ENCODE peak calls at places on chromosomes 2 and 18, in four cellular contexts. U is NCI-H1092 treated with DMSO at 0.1 percent for 48 hours, F is GM20000, X is psoas muscle. C is an unnamed sample.
A peak's percentile ranks its signal among the peaks of the same experiment; 100 is the strongest.

GRCh38 chr2:145599761-145600160 is 1079.8 kb upstream of the ZEB2 start:
- DNase-seq in U (no peak), F (no peak), X (no peak), C (no peak)

GRCh38 chr18:58668897-58669296 is 2.4 kb upstream of the MALT1 start:
- DNase-seq in F (no peak), U (no peak), X (no peak), C (no peak)

GRCh38 chr2:6826081-6826913 is 39.4 kb downstream of the CMPK2 start:
- DNase-seq in X (no peak), F (peak; percentile 59), U (peak; percentile 26), C (peak; percentile 64)

GRCh38 chr2:104412384-104412783 is 441.5 kb upstream of the POU3F3 start:
- DNase-seq in X (no peak), F (peak; percentile 61), U (no peak), C (peak; percentile 60)

GRCh38 chr2:164560181-164560792 is 61.0 kb downstream of the GRB14 start:
- DNase-seq in X (no peak), U (peak; percentile 16), F (peak; percentile 19), C (peak; percentile 8)

GRCh38 chr2:240514631-240515030 is 43.2 kb downstream of the ANKMY1 start:
- DNase-seq in U (no peak), F (no peak), X (no peak), C (no peak)

GRCh38 chr2:127100261-127101047 is 6.5 kb downstream of the BIN1 start:
- DNase-seq in X (peak; percentile 47), F (no peak), U (no peak), C (no peak)

GRCh38 chr2:9538000-9538507 is 17.6 kb downstream of the ADAM17 start:
- DNase-seq in X (no peak), U (no peak), F (no peak), C (peak; percentile 23)

GRCh38 chr2:151347904-151348303 is 9.5 kb upstream of the TNFAIP6 start:
- DNase-seq in X (no peak), F (no peak), U (no peak), C (no peak)

GRCh38 chr2:165793161-165793778 is 777 bp downstream of the GALNT3 start:
- DNase-seq in X (no peak), F (peak; percentile 39), U (no peak), C (peak; percentile 23)

GRCh38 chr18:24094561-24094960 is 44.3 kb upstream of the CABYR start:
- DNase-seq in F (no peak), U (no peak), X (no peak), C (no peak)

GRCh38 chr2:127621981-127622431 is 23.9 kb upstream of the GPR17 start:
- DNase-seq in F (no peak), X (no peak), U (no peak), C (no peak)

GRCh38 chr2:66370824-66371223 is 64.1 kb upstream of the MEIS1 start:
- DNase-seq in X (no peak), U (no peak), F (no peak), C (no peak)

GRCh38 chr18:53687002-53687401 is 537.5 kb downstream of the MBD2 start:
- DNase-seq in X (no peak), F (no peak), U (no peak), C (no peak)

GRCh38 chr2:70094978-70095832 is 7.9 kb downstream of the PCBP1 start:
- DNase-seq in F (peak; percentile 68), X (no peak), U (no peak), C (peak; percentile 68)

GRCh38 chr2:124704056-124704644 is 679.1 kb downstream of the CNTNAP5 start:
- DNase-seq in U (no peak), X (no peak), F (no peak), C (no peak)

GRCh38 chr2:594297-594949 is 82.8 kb downstream of the TMEM18 start:
- DNase-seq in F (no peak), U (no peak), X (no peak), C (no peak)

GRCh38 chr2:200177971-200178911 is 128.3 kb upstream of the SPATS2L start:
- DNase-seq in U (peak; percentile 48), X (peak; percentile 41), F (no peak), C (no peak)

GRCh38 chr2:218128781-218129478 is 3.1 kb downstream of the CXCR2 start:
- DNase-seq in U (no peak), F (no peak), X (no peak), C (no peak)

GRCh38 chr18:22710628-22711380 is 222.3 kb upstream of the RBBP8 start:
- DNase-seq in F (no peak), U (no peak), X (peak; percentile 53), C (no peak)

GRCh38 chr18:50190236-50190635 is 4.7 kb downstream of the MYO5B start:
- DNase-seq in F (no peak), X (no peak), U (no peak), C (no peak)

GRCh38 chr2:234949762-234950434 is 1.9 kb upstream of the SH3BP4 start:
- DNase-seq in U (no peak), F (no peak), X (no peak), C (no peak)

GRCh38 chr2:238427435-238428162 is 872 bp downstream of the ASB1 start:
- DNase-seq in F (no peak), X (peak; percentile 40), U (no peak), C (no peak)

GRCh38 chr2:96106991-96107882 is 9.1 kb downstream of the ADRA2B start:
- DNase-seq in F (no peak), U (no peak), X (no peak), C (no peak)

GRCh38 chr2:113675885-113676284 is 48.8 kb downstream of the RABL2A start:
- DNase-seq in U (no peak), X (peak; percentile 18), F (no peak), C (no peak)

GRCh38 chr18:46426311-46427047 is 230.5 kb downstream of the LOXHD1 start:
- DNase-seq in X (no peak), F (no peak), U (no peak), C (no peak)

GRCh38 chr2:101463885-101464653 is 10.8 kb downstream of the RFX8 start:
- DNase-seq in F (no peak), U (no peak), X (no peak), C (no peak)

GRCh38 chr2:222722327-222722946 is 51.0 kb downstream of the MOGAT1 start:
- DNase-seq in F (peak; percentile 58), X (no peak), U (no peak), C (peak; percentile 69)

GRCh38 chr2:160207271-160207670 is 7.2 kb upstream of the ITGB6 start:
- DNase-seq in X (no peak), F (no peak), U (no peak), C (no peak)